ENCODE peak calls at places on chromosomes 2 and 18, in seven cellular contexts. X, C, Z, K, N, Y and B are unnamed samples.

GRCh38 chr2:230828272-230828961 is 36.3 kb upstream of the ITM2C start:
- DNase-seq in X (no peak), C (peak; percentile 25), Z (no peak), K (no peak), N (no peak), Y (no peak), B (no peak)

GRCh38 chr2:236012155-236012554 is 156.0 kb downstream of the GBX2 start:
- DNase-seq in X (no peak), C (no peak), Z (no peak), K (no peak), N (no peak), Y (no peak), B (no peak)

GRCh38 chr2:137231616-137232015 is 466.3 kb downstream of the THSD7B start:
- DNase-seq in X (no peak), C (no peak), Z (no peak), K (no peak), N (no peak), Y (no peak), B (no peak)

GRCh38 chr2:176079851-176080539 is 3.8 kb downstream of the EVX2 start:
- DNase-seq in X (peak; percentile 66), C (peak; percentile 39), Z (no peak), K (no peak), N (no peak), Y (no peak), B (no peak)

GRCh38 chr18:77039196-77040140 is 93.1 kb downstream of the MBP start:
- DNase-seq in X (no peak), C (no peak), Z (peak; percentile 33), K (no peak), N (no peak), Y (no peak), B (no peak)

GRCh38 chr2:232216028-232216427 is 162.5 kb upstream of the ALPP start:
- DNase-seq in X (no peak), C (no peak), Z (no peak), K (no peak), N (no peak), Y (no peak), B (no peak)

GRCh38 chr2:187138240-187138639 is 289.3 kb upstream of the ZSWIM2 start:
- DNase-seq in X (no peak), C (peak; percentile 68), Z (peak; percentile 27), K (no peak), N (no peak), Y (peak; percentile 2), B (no peak)

GRCh38 chr18:58513615-58514014 is 115.3 kb downstream of the ALPK2 start:
- DNase-seq in X (no peak), C (no peak), Z (no peak), K (no peak), N (no peak), Y (no peak), B (peak; percentile 32)

GRCh38 chr2:157777425-157777824 is 98.7 kb downstream of the ACVR1 start:
- DNase-seq in X (no peak), C (peak; percentile 74), Z (no peak), K (no peak), N (peak; percentile 49), Y (peak; percentile 19), B (no peak)

GRCh38 chr18:22102948-22103663 is 66.3 kb upstream of the GATA6 start:
- DNase-seq in X (no peak), C (peak; percentile 16), Z (no peak), K (no peak), N (no peak), Y (no peak), B (no peak)

GRCh38 chr2:41782306-41783158 is 265.3 kb upstream of the PKDCC start:
- DNase-seq in X (peak; percentile 14), C (peak; percentile 54), Z (peak; percentile 2), K (no peak), N (peak; percentile 16), Y (peak; percentile 24), B (no peak)

GRCh38 chr2:159584796-159585195 is 31.6 kb downstream of the BAZ2B start:
- DNase-seq in X (no peak), C (no peak), Z (no peak), K (no peak), N (no peak), Y (no peak), B (no peak)

GRCh38 chr18:77088977-77089795 is 43.4 kb downstream of the MBP start:
- DNase-seq in X (peak; percentile 48), C (no peak), Z (no peak), K (no peak), N (no peak), Y (peak; percentile 96), B (no peak)

GRCh38 chr2:12501469-12502147 is 215.1 kb upstream of the TRIB2 start:
- DNase-seq in X (no peak), C (no peak), Z (no peak), K (no peak), N (peak; percentile 72), Y (no peak), B (no peak)

GRCh38 chr2:239488078-239488590 is 87.3 kb upstream of the HDAC4 start:
- DNase-seq in X (no peak), C (no peak), Z (no peak), K (no peak), N (no peak), Y (no peak), B (no peak)

GRCh38 chr2:69046221-69046662 is 33.3 kb downstream of the ANTXR1 start:
- DNase-seq in X (no peak), C (peak; percentile 66), Z (peak; percentile 94), K (no peak), N (no peak), Y (peak; percentile 33), B (no peak)

GRCh38 chr2:228056293-228056692 is 125.2 kb downstream of the SPHKAP start:
- DNase-seq in X (no peak), C (no peak), Z (no peak), K (no peak), N (no peak), Y (no peak), B (no peak)

GRCh38 chr2:128565441-128565840 is 246.8 kb upstream of the HS6ST1 start:
- DNase-seq in X (no peak), C (no peak), Z (no peak), K (no peak), N (no peak), Y (no peak), B (no peak)

GRCh38 chr2:2147024-2147900 is 183.8 kb downstream of the MYT1L start:
- DNase-seq in X (no peak), C (no peak), Z (no peak), K (no peak), N (no peak), Y (no peak), B (no peak)

GRCh38 chr2:150212722-150213171 is 274.7 kb downstream of the RND3 start:
- DNase-seq in X (no peak), C (peak; percentile 16), Z (peak; percentile 39), K (no peak), N (no peak), Y (no peak), B (no peak)

GRCh38 chr18:44909191-44909719 is 228.6 kb downstream of the SETBP1 start:
- DNase-seq in X (no peak), C (peak; percentile 23), Z (no peak), K (no peak), N (no peak), Y (no peak), B (no peak)

GRCh38 chr2:20052872-20053281 is 1.4 kb upstream of the LAPTM4A start:
- DNase-seq in X (no peak), C (peak; percentile 88), Z (peak; percentile 80), K (no peak), N (no peak), Y (peak; percentile 48), B (no peak)

GRCh38 chr2:195612515-195613495 is 44.2 kb upstream of the SLC39A10 start:
- DNase-seq in X (peak; percentile 46), C (peak; percentile 76), Z (peak; percentile 94), K (no peak), N (no peak), Y (peak; percentile 57), B (no peak)

GRCh38 chr2:83071914-83072313 is 1387.2 kb downstream of the SUCLG1 start:
- DNase-seq in X (no peak), C (no peak), Z (no peak), K (no peak), N (no peak), Y (no peak), B (no peak)

GRCh38 chr2:1992280-1992679 is 248.0 kb upstream of the PXDN start:
- DNase-seq in X (no peak), C (no peak), Z (no peak), K (no peak), N (no peak), Y (no peak), B (peak; percentile 13)

GRCh38 chr2:11022064-11022463 is 110.3 kb downstream of the KCNF1 start:
- DNase-seq in X (no peak), C (no peak), Z (no peak), K (no peak), N (no peak), Y (no peak), B (peak; percentile 34)
- TF ChIP-seq CTCF in X (no peak), C (no peak), Z (no peak), K (no peak), N (no peak), Y (no peak), B (no peak)

GRCh38 chr2:46479265-46479664 is at the start of gene TMEM247:
- DNase-seq in X (no peak), C (no peak), Z (no peak), K (no peak), N (no peak), Y (no peak), B (no peak)
- TF ChIP-seq CTCF in X (no peak), C (no peak), Z (no peak), K (no peak), N (no peak), Y (no peak), B (no peak)

GRCh38 chr2:119291588-119292167 is 68.0 kb downstream of the STEAP3 start:
- DNase-seq in X (no peak), C (no peak), Z (no peak), K (no peak), N (no peak), Y (no peak), B (no peak)

GRCh38 chr2:119289642-119290041 is 66.0 kb downstream of the STEAP3 start:
- DNase-seq in X (no peak), C (peak; percentile 6), Z (no peak), K (no peak), N (no peak), Y (no peak), B (no peak)

GRCh38 chr2:119289093-119289492 is 65.5 kb downstream of the STEAP3 start:
- DNase-seq in X (no peak), C (peak; percentile 78), Z (peak; percentile 25), K (no peak), N (no peak), Y (no peak), B (no peak)

GRCh38 chr2:119292226-119292625 is 68.6 kb downstream of the STEAP3 start:
- DNase-seq in X (no peak), C (peak; percentile 27), Z (peak; percentile 18), K (no peak), N (no peak), Y (peak; percentile 59), B (no peak)

GRCh38 chr2:119290859-119291587 is 67.4 kb downstream of the STEAP3 start:
- DNase-seq in X (peak; percentile 88), C (peak; percentile 27), Z (no peak), K (no peak), N (peak; percentile 66), Y (peak; percentile 85), B (peak; percentile 82)
- TF ChIP-seq CTCF in X (peak; percentile 97), C (peak; percentile 49), Z (peak; percentile 75), K (peak; percentile 98), N (no peak), Y (peak; percentile 99), B (peak; percentile 96)

DNA sequence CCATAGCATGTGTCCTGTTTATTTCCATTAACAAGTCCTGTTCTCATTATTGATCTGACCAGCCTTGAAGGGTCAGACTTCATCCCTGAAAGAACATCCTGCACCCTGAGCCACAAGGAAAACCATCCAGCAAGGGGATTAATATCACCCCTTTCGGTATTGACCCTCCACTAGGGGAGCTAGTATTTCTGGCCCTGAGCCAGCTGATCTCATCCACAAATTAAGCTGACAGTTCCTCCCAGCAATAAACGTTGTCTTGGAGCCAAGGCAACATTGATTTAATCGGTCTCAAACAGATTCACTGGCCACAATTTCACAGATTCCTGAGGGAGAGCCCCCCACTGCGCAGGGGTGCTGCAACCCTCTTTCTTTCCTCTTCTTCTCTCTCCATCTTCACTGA is 353.1 kb upstream of the FANCL start:
- DNase-seq in X (no peak), C (no peak), Z (no peak), K (no peak), N (no peak), Y (peak; percentile 13), B (no peak)
- TF ChIP-seq CTCF in X (peak; percentile 35), C (no peak), Z (no peak), K (peak; percentile 31), N (no peak), Y (no peak), B (peak; percentile 39)